ENCODE peak calls at places on chromosomes 5 and 9, in four cellular contexts. I is Right ventricle myocardium superior, M is neural crest cell, Z is osteocyte. R is an unnamed sample.

GRCh38 chr5:177290816-177291596 is 12.5 kb downstream of the RAB24 start:
- DNase-seq in I (no peak), M (no peak), Z (no peak), R (no peak)

GRCh38 chr9:82022121-82022520 is 33.5 kb downstream of the SPATA31D1 start:
- DNase-seq in Z (no peak), M (no peak), I (no peak), R (no peak)

GRCh38 chr5:169945831-169946261 is 34.4 kb downstream of the INSYN2B start:
- DNase-seq in Z (no peak), I (peak; percentile 55), M (peak; percentile 23), R (no peak)

GRCh38 chr5:110956913-110957813 is 114.3 kb upstream of the TSLP start:
- DNase-seq in I (no peak), M (no peak), Z (no peak), R (no peak)

GRCh38 chr9:114421147-114421546 is 33.4 kb upstream of the AKNA start:
- DNase-seq in M (no peak), I (no peak), Z (no peak), R (no peak)

GRCh38 chr9:124110307-124110915 is 98.8 kb downstream of the LHX2 start:
- DNase-seq in Z (no peak), I (peak; percentile 67), M (peak; percentile 82), R (no peak)

GRCh38 chr9:127724012-127724411 is 8.1 kb downstream of the TTC16 start:
- DNase-seq in Z (no peak), M (no peak), I (peak; percentile 62), R (no peak)

GRCh38 chr5:93088997-93089396 is 492.0 kb downstream of the NR2F1-AS1 start:
- DNase-seq in M (no peak), I (no peak), Z (no peak), R (no peak)

GRCh38 chr5:179258001-179258921 is 87.0 kb downstream of the ADAMTS2 start:
- DNase-seq in M (no peak), I (peak; percentile 31), Z (peak; percentile 83), R (no peak)

GRCh38 chr9:136626740-136627642 is 35.7 kb upstream of the EGFL7 start:
- DNase-seq in M (no peak), Z (no peak), I (no peak), R (no peak)

GRCh38 chr9:22976454-22976853 is 529.8 kb downstream of the DMRTA1 start:
- DNase-seq in M (no peak), I (no peak), Z (no peak), R (no peak)

GRCh38 chr9:24245988-24246387 is 299.7 kb downstream of the IZUMO3 start:
- DNase-seq in I (no peak), M (no peak), Z (no peak), R (no peak)

GRCh38 chr5:118692811-118693342 is 295.5 kb downstream of the DTWD2 start:
- DNase-seq in I (no peak), Z (no peak), M (no peak), R (no peak)

GRCh38 chr5:107555425-107556090 is 115.2 kb downstream of the EFNA5 start:
- DNase-seq in Z (no peak), M (no peak), I (no peak), R (no peak)

GRCh38 chr5:72464071-72464470 is 43.1 kb downstream of the ZNF366 start:
- DNase-seq in M (no peak), Z (no peak), I (no peak), R (no peak)

GRCh38 chr5:179345429-179346321 is at the start of gene ADAMTS2:
- DNase-seq in I (peak; percentile 78), M (peak; percentile 32), Z (no peak), R (no peak)

GRCh38 chr9:136886610-136887597 is 588 bp downstream of the TRAF2 start:
- DNase-seq in I (no peak), M (peak; percentile 47), Z (no peak), R (no peak)

GRCh38 chr5:54663876-54664275 is 146.3 kb downstream of the SNX18 start:
- DNase-seq in M (no peak), Z (no peak), I (peak; percentile 49), R (no peak)

GRCh38 chr5:20524956-20525529 is 537.0 kb upstream of the CDH18 start:
- DNase-seq in I (no peak), Z (no peak), M (no peak), R (no peak)

GRCh38 chr5:57716661-57717060 is 234.1 kb upstream of the ACTBL2 start:
- DNase-seq in I (no peak), M (no peak), Z (no peak), R (no peak)

GRCh38 chr5:1152156-1152555 is 40.3 kb upstream of the SLC12A7 start:
- DNase-seq in M (no peak), I (peak; percentile 27), Z (no peak), R (no peak)

GRCh38 chr9:121434946-121435345 is 64.7 kb downstream of the GGTA1 start:
- DNase-seq in M (no peak), Z (no peak), I (no peak), R (no peak)

GRCh38 chr5:168215646-168216045 is 75.8 kb upstream of the WWC1 start:
- DNase-seq in Z (no peak), I (no peak), M (no peak), R (no peak)

GRCh38 chr9:77472646-77473045 is 175.5 kb downstream of the GNA14 start:
- DNase-seq in M (no peak), I (no peak), Z (no peak), R (no peak)

GRCh38 chr9:115063058-115063850 is 54.7 kb downstream of the TNC start:
- DNase-seq in I (no peak), Z (no peak), M (no peak), R (no peak)

GRCh38 chr5:84693256-84693655 is 308.6 kb upstream of the EDIL3 start:
- DNase-seq in M (no peak), I (no peak), Z (no peak), R (no peak)

GRCh38 chr9:83235524-83235923 is 172.6 kb upstream of the RASEF start:
- DNase-seq in Z (no peak), M (no peak), I (no peak), R (no peak)

GRCh38 chr5:29518176-29518575 is 1675.3 kb upstream of the CDH6 start:
- DNase-seq in I (no peak), M (no peak), Z (no peak), R (no peak)

GRCh38 chr9:17528859-17529258 is 50.0 kb upstream of the SH3GL2 start:
- DNase-seq in Z (no peak), M (no peak), I (no peak), R (no peak)

GRCh38 chr5:139708877-139709586 is 60.9 kb downstream of the CXXC5 start:
- DNase-seq in I (peak; percentile 68), M (peak; percentile 63), Z (peak; percentile 91), R (no peak)

GRCh38 chr9:93678199-93679019 is 102.0 kb downstream of the PHF2 start:
- DNase-seq in I (peak; percentile 30), Z (peak; percentile 81), M (no peak), R (no peak)

GRCh38 chr5:125033602-125034001 is 287.2 kb upstream of the ZNF608 start:
- DNase-seq in I (no peak), Z (no peak), M (no peak), R (no peak)

GRCh38 chr9:98222885-98223640 is 30.6 kb upstream of the CORO2A start:
- DNase-seq in M (no peak), I (no peak), Z (no peak), R (no peak)

GRCh38 chr9:69376651-69377050 is 51.6 kb downstream of the ENTREP1 start:
- DNase-seq in M (no peak), Z (no peak), I (no peak), R (no peak)